ENCODE peak calls at places on chromosomes 16 and 17, in nine cellular contexts. One of them, this sample, is unnamed.
A peak's percentile ranks its signal among the peaks of the same experiment; 100 is the strongest.

GRCh38 chr16:52265446-52265861 is 281.5 kb downstream of the TOX3 start:
- DNase-seq in CD4-positive, alpha-beta T cell: no peak
- DNase-seq in CD8-positive, alpha-beta T cell: no peak
- DNase-seq in ureter: no peak
- DNase-seq in CD8-positive, alpha-beta memory T cell: no peak
- DNase-seq in neural progenitor cell: peak; percentile 21
- DNase-seq in HEK293T: no peak
- DNase-seq in foreskin keratinocyte: no peak
- DNase-seq in nephron progenitor cell: no peak
- DNase-seq in this sample: no peak

GRCh38 chr16:53498984-53499383 is 4.0 kb downstream of the AKTIP start:
- DNase-seq in HEK293T: no peak
- DNase-seq in CD4-positive, alpha-beta T cell: no peak
- DNase-seq in ureter: no peak
- DNase-seq in CD8-positive, alpha-beta memory T cell: no peak
- DNase-seq in nephron progenitor cell: no peak
- DNase-seq in neural progenitor cell: no peak
- DNase-seq in CD8-positive, alpha-beta T cell: no peak
- DNase-seq in foreskin keratinocyte: no peak
- DNase-seq in this sample: no peak

GRCh38 chr16:23368469-23368868 is 66.4 kb downstream of the SCNN1B start:
- DNase-seq in neural progenitor cell: no peak
- DNase-seq in ureter: no peak
- DNase-seq in CD8-positive, alpha-beta memory T cell: no peak
- DNase-seq in CD4-positive, alpha-beta T cell: no peak
- DNase-seq in foreskin keratinocyte: peak; percentile 50
- DNase-seq in nephron progenitor cell: no peak
- DNase-seq in HEK293T: no peak
- DNase-seq in CD8-positive, alpha-beta T cell: no peak
- DNase-seq in this sample: no peak

GRCh38 chr16:88920618-88921602 is 54.5 kb upstream of the PABPN1L start:
- DNase-seq in CD8-positive, alpha-beta memory T cell: no peak
- DNase-seq in CD4-positive, alpha-beta T cell: no peak
- DNase-seq in ureter: peak; percentile 75
- DNase-seq in CD8-positive, alpha-beta T cell: no peak
- DNase-seq in HEK293T: no peak
- DNase-seq in foreskin keratinocyte: peak; percentile 21
- DNase-seq in neural progenitor cell: no peak
- DNase-seq in nephron progenitor cell: no peak
- DNase-seq in this sample: no peak

GRCh38 chr17:41992576-41992975 is 24.7 kb downstream of the DNAJC7 start:
- DNase-seq in CD4-positive, alpha-beta T cell: no peak
- DNase-seq in HEK293T: no peak
- DNase-seq in CD8-positive, alpha-beta memory T cell: no peak
- DNase-seq in nephron progenitor cell: no peak
- DNase-seq in neural progenitor cell: no peak
- DNase-seq in CD8-positive, alpha-beta T cell: no peak
- DNase-seq in foreskin keratinocyte: no peak
- DNase-seq in ureter: no peak
- DNase-seq in this sample: no peak

GRCh38 chr17:28470266-28471126 is 2.9 kb upstream of the SLC13A2 start:
- DNase-seq in ureter: no peak
- DNase-seq in HEK293T: no peak
- DNase-seq in CD8-positive, alpha-beta T cell: no peak
- DNase-seq in neural progenitor cell: no peak
- DNase-seq in nephron progenitor cell: no peak
- DNase-seq in foreskin keratinocyte: no peak
- DNase-seq in CD4-positive, alpha-beta T cell: no peak
- DNase-seq in CD8-positive, alpha-beta memory T cell: no peak
- DNase-seq in this sample: no peak

GRCh38 chr17:45096141-45096540 is 35.0 kb downstream of the NMT1 start:
- DNase-seq in nephron progenitor cell: no peak
- DNase-seq in foreskin keratinocyte: no peak
- DNase-seq in neural progenitor cell: peak; percentile 40
- DNase-seq in CD8-positive, alpha-beta memory T cell: no peak
- DNase-seq in ureter: no peak
- DNase-seq in HEK293T: peak; percentile 34
- DNase-seq in CD8-positive, alpha-beta T cell: no peak
- DNase-seq in CD4-positive, alpha-beta T cell: no peak
- DNase-seq in this sample: no peak

GRCh38 chr17:17938388-17939107 is 33.7 kb downstream of the TOM1L2 start:
- DNase-seq in foreskin keratinocyte: peak; percentile 79
- DNase-seq in CD8-positive, alpha-beta T cell: no peak
- DNase-seq in HEK293T: no peak
- DNase-seq in nephron progenitor cell: no peak
- DNase-seq in neural progenitor cell: no peak
- DNase-seq in CD8-positive, alpha-beta memory T cell: no peak
- DNase-seq in CD4-positive, alpha-beta T cell: no peak
- DNase-seq in ureter: no peak
- DNase-seq in this sample: no peak

GRCh38 chr16:48117217-48118105 is 38.3 kb downstream of the ABCC12 start:
- DNase-seq in CD8-positive, alpha-beta T cell: peak; percentile 42
- DNase-seq in CD8-positive, alpha-beta memory T cell: peak; percentile 15
- DNase-seq in CD4-positive, alpha-beta T cell: peak; percentile 16
- DNase-seq in neural progenitor cell: peak; percentile 89
- DNase-seq in nephron progenitor cell: peak; percentile 91
- DNase-seq in HEK293T: peak; percentile 87
- DNase-seq in foreskin keratinocyte: no peak
- DNase-seq in ureter: no peak
- DNase-seq in this sample: peak; percentile 47

This sample was measured in stimulated activated naive B cell treated with anti-CD40 and anti-IgM and Interleukin-4, amounts not matched to agents 10 μg/mL and 1 μg/mL and 100 μg/mL, for 72 hours.